ENCODE peak calls at places on chromosomes 7 and 10, in eight cellular contexts. L is fibroblast of the aortic adventitia; Q is coronary artery; K is right lobe of liver; Y is Peyer's patch; U is CD8-positive, alpha-beta T cell; D is cardiac muscle cell; C is cardiac fibroblast. S is an unnamed sample.

GRCh38 chr7:68770649-68771048 is 827.6 kb upstream of the AUTS2 start:
- DNase-seq in L (no peak), Q (no peak), K (no peak), Y (no peak), U (no peak), D (peak), C (no peak), S (no peak)

GRCh38 chr7:129781128-129781855 is 169.8 kb downstream of the NRF1 start:
- DNase-seq in L (no peak), Q (no peak), K (no peak), Y (no peak), U (no peak), D (no peak), C (no peak), S (no peak)

GRCh38 chr10:51399840-51400239 is 299.6 kb downstream of the CSTF2T start:
- DNase-seq in L (no peak), Q (no peak), K (no peak), Y (no peak), U (no peak), D (no peak), C (no peak), S (no peak)

GRCh38 chr10:7409732-7410168 is 1.1 kb downstream of the SFMBT2 start:
- DNase-seq in L (no peak), Q (no peak), K (no peak), Y (no peak), U (no peak), D (no peak), C (no peak), S (no peak)

GRCh38 chr10:70803768-70804423 is 11.9 kb upstream of the SGPL1 start:
- DNase-seq in L (no peak), Q (no peak), K (no peak), Y (no peak), U (no peak), D (no peak), C (no peak), S (no peak)

GRCh38 chr7:104791065-104791464 is 222.9 kb upstream of the KMT2E start:
- DNase-seq in L (peak), Q (no peak), K (no peak), Y (no peak), U (no peak), D (no peak), C (peak), S (no peak)

GRCh38 chr7:108442039-108442568 is 14.1 kb downstream of the NRCAM start:
- DNase-seq in L (no peak), Q (no peak), K (no peak), Y (no peak), U (no peak), D (no peak), C (no peak), S (no peak)

GRCh38 chr7:27179030-27179429 is 4.9 kb upstream of the HOXA10 start:
- DNase-seq in L (no peak), Q (no peak), K (peak), Y (peak), U (no peak), D (no peak), C (no peak), S (no peak)

GRCh38 chr7:140767418-140767817 is 70.9 kb downstream of the NDUFB2 start:
- DNase-seq in L (no peak), Q (no peak), K (no peak), Y (no peak), U (no peak), D (no peak), C (no peak), S (no peak)

GRCh38 chr10:37865957-37866671 is 8.7 kb upstream of the ZNF248 start:
- DNase-seq in L (no peak), Q (no peak), K (no peak), Y (no peak), U (no peak), D (no peak), C (no peak), S (no peak)

GRCh38 chr10:6151087-6151977 is 51.4 kb upstream of the PFKFB3 start:
- DNase-seq in L (peak), Q (no peak), K (peak), Y (no peak), U (peak), D (peak), C (peak), S (peak)

GRCh38 chr7:4052126-4052525 is 630.0 kb upstream of the FOXK1 start:
- DNase-seq in L (no peak), Q (no peak), K (no peak), Y (no peak), U (no peak), D (no peak), C (no peak), S (no peak)

GRCh38 chr7:44219371-44220045 is 18.7 kb downstream of the YKT6 start:
- DNase-seq in L (no peak), Q (no peak), K (peak), Y (no peak), U (no peak), D (no peak), C (no peak), S (no peak)

GRCh38 chr7:73507556-73507955 is 14.5 kb downstream of the BAZ1B start:
- DNase-seq in L (no peak), Q (no peak), K (no peak), Y (no peak), U (no peak), D (no peak), C (no peak), S (no peak)

GRCh38 chr7:96719164-96719563 is 9.5 kb upstream of the SEM1 start:
- DNase-seq in L (no peak), Q (no peak), K (no peak), Y (no peak), U (no peak), D (no peak), C (no peak), S (no peak)

GRCh38 chr7:47198159-47198558 is 383.8 kb downstream of the TNS3 start:
- DNase-seq in L (no peak), Q (no peak), K (no peak), Y (no peak), U (no peak), D (no peak), C (peak), S (peak)

GRCh38 chr7:141462958-141463357 is 88.3 kb upstream of the AGK start:
- DNase-seq in L (no peak), Q (no peak), K (peak), Y (no peak), U (no peak), D (no peak), C (no peak), S (no peak)

GRCh38 chr7:73738220-73738611 is 386 bp downstream of the ABHD11 start:
- DNase-seq in L (peak), Q (no peak), K (no peak), Y (peak), U (peak), D (peak), C (peak), S (peak)

GRCh38 chr10:88089498-88089897 is 226.1 kb downstream of the PTEN start:
- DNase-seq in L (no peak), Q (no peak), K (peak), Y (no peak), U (no peak), D (no peak), C (no peak), S (no peak)

GRCh38 chr10:86342111-86342863 is 24.3 kb downstream of the GRID1 start:
- DNase-seq in L (no peak), Q (no peak), K (peak), Y (no peak), U (no peak), D (no peak), C (no peak), S (no peak)

GRCh38 chr10:23405540-23405939 is 33.3 kb upstream of the OTUD1 start:
- DNase-seq in L (peak), Q (no peak), K (no peak), Y (no peak), U (no peak), D (no peak), C (peak), S (peak)

GRCh38 chr10:3776796-3777571 is 8.0 kb downstream of the KLF6 start:
- DNase-seq in L (peak), Q (peak), K (no peak), Y (no peak), U (no peak), D (no peak), C (peak), S (peak)

GRCh38 chr7:135467207-135467711 is 42.6 kb downstream of the CNOT4 start:
- DNase-seq in L (no peak), Q (no peak), K (no peak), Y (no peak), U (no peak), D (no peak), C (peak), S (no peak)

GRCh38 chr7:38574121-38574520 is 57.1 kb downstream of the AMPH start:
- DNase-seq in L (no peak), Q (no peak), K (no peak), Y (no peak), U (no peak), D (no peak), C (no peak), S (peak)

GRCh38 chr7:71682841-71683341 is 550.9 kb downstream of the GALNT17 start:
- DNase-seq in L (no peak), Q (no peak), K (no peak), Y (no peak), U (no peak), D (peak), C (no peak), S (no peak)

GRCh38 chr10:71757450-71757918 is 15.8 kb downstream of the VSIR start:
- DNase-seq in L (no peak), Q (no peak), K (no peak), Y (peak), U (no peak), D (no peak), C (no peak), S (no peak)

GRCh38 chr7:102916426-102916825 is 3.6 kb downstream of the LRRC17 start:
- DNase-seq in L (peak), Q (no peak), K (no peak), Y (no peak), U (no peak), D (no peak), C (peak), S (peak)

GRCh38 chr10:116418394-116418793 is 9.3 kb upstream of the PNLIPRP3 start:
- DNase-seq in L (no peak), Q (no peak), K (no peak), Y (no peak), U (no peak), D (no peak), C (no peak), S (no peak)

GRCh38 chr10:114310346-114310745 is 71.3 kb downstream of the VWA2 start:
- DNase-seq in L (no peak), Q (peak), K (peak), Y (no peak), U (no peak), D (no peak), C (no peak), S (no peak)

GRCh38 chr10:115355162-115355760 is 262.1 kb downstream of the ATRNL1 start:
- DNase-seq in L (peak), Q (no peak), K (no peak), Y (no peak), U (no peak), D (peak), C (peak), S (peak)

GRCh38 chr10:15353471-15353870 is 17.6 kb downstream of the FAM171A1 start:
- DNase-seq in L (no peak), Q (no peak), K (no peak), Y (no peak), U (no peak), D (no peak), C (no peak), S (no peak)

GRCh38 chr10:114256041-114256765 is 17.1 kb downstream of the VWA2 start:
- DNase-seq in L (no peak), Q (no peak), K (no peak), Y (no peak), U (no peak), D (no peak), C (no peak), S (no peak)

GRCh38 chr10:112844681-112845080 is 105.4 kb upstream of the TCF7L2 start:
- DNase-seq in L (no peak), Q (no peak), K (no peak), Y (no peak), U (no peak), D (no peak), C (peak), S (peak)

GRCh38 chr10:35640474-35640873 is 1.6 kb downstream of the FZD8 start:
- DNase-seq in L (peak), Q (no peak), K (peak), Y (peak), U (no peak), D (peak), C (peak), S (peak)

GRCh38 chr10:31745612-31746376 is 182.8 kb downstream of the ARHGAP12 start:
- DNase-seq in L (peak), Q (no peak), K (no peak), Y (no peak), U (peak), D (no peak), C (peak), S (peak)

GRCh38 chr10:8520382-8520781 is 465.9 kb downstream of the GATA3 start:
- DNase-seq in L (no peak), Q (no peak), K (no peak), Y (no peak), U (no peak), D (no peak), C (no peak), S (no peak)
- TF ChIP-seq CTCF in L (no peak), Q (no peak), K (peak), Y (no peak), U (no peak), D (no peak), C (peak), S (no peak)

DNA sequence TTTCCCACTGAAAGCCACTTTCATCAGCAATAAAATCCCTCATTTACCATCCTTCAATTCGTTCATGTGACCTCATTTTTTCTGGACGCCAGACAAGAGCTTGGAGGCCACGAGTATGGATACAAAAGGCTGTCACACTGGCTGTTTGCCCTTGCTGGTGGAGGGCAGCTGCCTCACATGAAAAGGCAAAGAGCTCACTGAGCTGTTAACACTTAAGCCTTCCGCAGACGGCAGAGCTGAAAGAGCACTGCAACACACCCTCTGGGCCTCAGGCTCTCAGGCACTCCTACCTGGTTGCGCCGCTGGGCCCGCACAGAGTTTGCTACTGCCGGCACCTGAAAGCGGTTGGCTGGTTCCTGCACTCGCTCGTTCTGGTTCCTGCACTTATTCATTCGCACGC is 193.5 kb downstream of the CFTR start:
- DNase-seq in L (peak), Q (no peak), K (no peak), Y (peak), U (no peak), D (peak), C (no peak), S (no peak)
- H3K4me3 ChIP-seq in L (no peak), Q (no peak), K (no peak), Y (no peak), U (no peak), D (no peak), C (no peak), S (no peak)

DNA sequence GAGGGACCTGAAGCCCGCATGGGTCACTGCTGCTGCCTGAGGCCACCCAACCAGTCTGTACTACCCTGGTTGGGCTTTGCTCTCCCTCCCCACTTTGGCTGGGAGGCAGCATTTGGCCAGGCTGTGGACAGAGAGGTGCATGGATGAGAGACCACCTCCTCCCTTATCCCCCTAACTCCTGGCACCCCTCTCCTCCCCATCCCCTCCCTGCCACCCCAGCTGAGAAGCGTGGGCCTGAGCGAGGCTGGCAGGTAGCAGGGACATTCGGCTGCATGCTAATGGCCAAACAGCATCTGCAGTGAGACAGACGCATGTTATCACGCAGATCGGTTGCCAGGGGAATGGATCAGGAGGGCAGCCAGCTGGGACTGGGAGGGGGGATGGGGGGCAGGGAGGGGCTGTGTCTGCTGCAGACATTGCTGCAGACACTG is 2.5 kb downstream of the TMEM130 start:
- DNase-seq in L (peak), Q (no peak), K (peak), Y (peak), U (no peak), D (peak), C (peak), S (peak)
- TF ChIP-seq CTCF in L (no peak), Q (no peak), K (no peak), Y (no peak), U (no peak), D (no peak), C (no peak), S (no peak)

GRCh38 chr10:93061594-93062498 is 1.2 kb downstream of the CYP26C1 start:
- DNase-seq in L (peak), Q (no peak), K (no peak), Y (peak), U (no peak), D (no peak), C (no peak), S (peak)
- H3K4me3 ChIP-seq in L (peak), Q (peak), K (peak), Y (peak), U (no peak), D (peak), C (peak), S (peak)

GRCh38 chr7:112500619-112501018 is 19.8 kb downstream of the LSMEM1 start:
- DNase-seq in L (peak), Q (no peak), K (no peak), Y (no peak), U (no peak), D (no peak), C (peak), S (peak)
- TF ChIP-seq CTCF in L (peak), Q (no peak), K (no peak), Y (no peak), U (no peak), D (peak), C (no peak), S (peak)

GRCh38 chr10:1242975-1243374 is 186.8 kb downstream of the WDR37 start:
- DNase-seq in L (no peak), Q (no peak), K (no peak), Y (peak), U (no peak), D (no peak), C (no peak), S (no peak)

GRCh38 chr10:1241973-1242935 is 186.1 kb downstream of the WDR37 start:
- DNase-seq in L (no peak), Q (no peak), K (no peak), Y (peak), U (no peak), D (no peak), C (no peak), S (no peak)

GRCh38 chr10:1243486-1244182 is 187.4 kb downstream of the WDR37 start:
- DNase-seq in L (no peak), Q (no peak), K (no peak), Y (peak), U (no peak), D (no peak), C (no peak), S (no peak)

GRCh38 chr10:1241322-1241890 is 185.2 kb downstream of the WDR37 start:
- DNase-seq in L (no peak), Q (no peak), K (no peak), Y (peak), U (no peak), D (no peak), C (no peak), S (no peak)

GRCh38 chr10:1240341-1240775 is 184.2 kb downstream of the WDR37 start:
- DNase-seq in L (no peak), Q (no peak), K (no peak), Y (peak), U (no peak), D (no peak), C (no peak), S (no peak)
- H3K4me3 ChIP-seq in L (no peak), Q (no peak), K (no peak), Y (peak), U (peak), D (no peak), C (no peak), S (no peak)